ENCODE peak calls at places on chromosomes 5 and 9, in six cellular contexts. Y is fibroblast of lung, H is psoas muscle, C is GM23338, Z is kidney, F is left lung. X is an unnamed sample. For H3K4me1, the result is how much of the 10 kb centered on the place peaks cover.

GRCh38 chr5:107855171-107855570 is 184.4 kb upstream of the EFNA5 start:
- DNase-seq in H (no peak), Z (no peak), C (no peak), F (no peak), Y (no peak), X (no peak)

GRCh38 chr5:168238422-168238821 is 53.0 kb upstream of the WWC1 start:
- DNase-seq in Y (no peak), H (no peak), F (no peak), Z (no peak), C (no peak), X (no peak)

GRCh38 chr9:35673132-35673997 is at the start of gene CA9:
- DNase-seq in H (peak), C (no peak), F (no peak), Y (no peak), Z (peak), X (no peak)

GRCh38 chr9:135036861-135037465 is 50.5 kb upstream of the OLFM1 start:
- DNase-seq in Z (no peak), F (no peak), H (no peak), Y (no peak), C (no peak), X (peak)

GRCh38 chr5:10235350-10235749 is 14.3 kb downstream of the ATPSCKMT start:
- DNase-seq in C (no peak), Y (peak), F (no peak), H (no peak), Z (no peak), X (no peak)

GRCh38 chr9:20473566-20474116 is 148.7 kb downstream of the MLLT3 start:
- DNase-seq in C (no peak), F (no peak), Y (peak), H (no peak), Z (no peak), X (no peak)

GRCh38 chr5:82406200-82406773 is 128.1 kb upstream of the RPS23 start:
- DNase-seq in Z (no peak), Y (peak), F (no peak), H (no peak), C (peak), X (no peak)

GRCh38 chr5:1066676-1067075 is 45.2 kb downstream of the SLC12A7 start:
- DNase-seq in F (no peak), C (no peak), Y (no peak), Z (peak), H (no peak), X (no peak)

GRCh38 chr5:57157191-57157590 is 16.7 kb upstream of the GPBP1 start:
- DNase-seq in Z (no peak), F (no peak), C (no peak), H (no peak), Y (no peak), X (no peak)

GRCh38 chr9:13728917-13729811 is 449.7 kb upstream of the MPDZ start:
- DNase-seq in H (no peak), F (no peak), C (no peak), Z (no peak), Y (peak), X (no peak)

GRCh38 chr5:123776761-123777160 is 264.8 kb downstream of the CSNK1G3 start:
- DNase-seq in C (no peak), H (no peak), Z (no peak), Y (peak), F (no peak), X (no peak)

GRCh38 chr5:68229416-68229815 is 13.9 kb downstream of the PIK3R1 start:
- DNase-seq in C (no peak), F (no peak), Z (no peak), H (no peak), Y (no peak), X (no peak)

GRCh38 chr9:35993976-35994720 is 36.2 kb upstream of the OR2S2 start:
- DNase-seq in F (no peak), H (no peak), Z (no peak), C (no peak), Y (no peak), X (no peak)

GRCh38 chr9:107242073-107243063 is 40.7 kb upstream of the RAD23B start:
- DNase-seq in Y (peak), F (no peak), C (no peak), Z (no peak), H (no peak), X (no peak)

GRCh38 chr9:114004221-114004716 is 73.8 kb downstream of the AMBP start:
- DNase-seq in H (peak), Y (no peak), C (no peak), F (peak), Z (peak), X (peak)

GRCh38 chr9:132231019-132231701 is 69.3 kb downstream of the NTNG2 start:
- DNase-seq in F (no peak), Z (no peak), C (no peak), Y (no peak), H (no peak), X (no peak)

GRCh38 chr9:115022760-115023434 is 92.5 kb upstream of the TNFSF8 start:
- DNase-seq in H (no peak), Y (peak), C (no peak), Z (no peak), F (no peak), X (no peak)

GRCh38 chr9:34588671-34589370 is 703 bp downstream of the CNTFR start:
- DNase-seq in Z (no peak), H (peak), Y (no peak), F (no peak), C (peak), X (no peak)

GRCh38 chr9:19127881-19128719 is 808 bp upstream of the PLIN2 start:
- DNase-seq in Z (peak), C (peak), H (no peak), F (peak), Y (peak), X (peak)

DNA sequence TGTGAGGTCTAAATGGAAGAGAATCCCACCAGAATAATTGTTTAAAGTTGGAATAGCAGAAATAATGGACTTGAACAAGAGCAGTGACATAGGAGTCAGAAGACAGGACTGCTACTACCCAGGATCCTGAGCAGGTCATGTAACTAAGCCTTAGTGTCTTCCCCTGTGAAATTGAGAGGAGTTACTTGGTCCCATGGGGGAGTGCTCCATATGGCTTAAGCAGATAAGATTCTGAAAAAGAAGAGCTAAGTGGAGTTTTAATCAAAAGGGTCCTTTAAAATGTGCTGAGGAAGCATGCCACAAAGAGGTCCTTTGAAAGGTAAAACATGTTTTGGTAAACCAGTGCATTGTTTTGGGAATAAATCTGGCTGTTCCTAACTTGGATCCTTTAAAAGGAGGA is 5.5 kb downstream of the RCL1 start:
- DNase-seq in Z (no peak), Y (no peak), H (no peak), F (no peak), C (peak), X (no peak)
- H3K27ac ChIP-seq in Z (no peak), Y (no peak), H (peak), F (peak), C (peak), X (peak)

GRCh38 chr5:69519285-69519684 is 26.7 kb downstream of the OCLN start:
- DNase-seq in H (no peak), Z (no peak), F (no peak), Y (no peak), C (no peak), X (no peak)
- H3K4me1 ChIP-seq in H (under half), Z (under half), F (under half), Y (under half), C (under half), X (under half)

GRCh38 chr9:16704096-16704488 is 166.4 kb downstream of the BNC2 start:
- DNase-seq in C (no peak), Y (no peak), Z (no peak), F (no peak), H (no peak), X (no peak)
- H3K4me3 ChIP-seq in C (peak), Y (peak), Z (no peak), F (no peak), H (peak), X (peak)

DNA sequence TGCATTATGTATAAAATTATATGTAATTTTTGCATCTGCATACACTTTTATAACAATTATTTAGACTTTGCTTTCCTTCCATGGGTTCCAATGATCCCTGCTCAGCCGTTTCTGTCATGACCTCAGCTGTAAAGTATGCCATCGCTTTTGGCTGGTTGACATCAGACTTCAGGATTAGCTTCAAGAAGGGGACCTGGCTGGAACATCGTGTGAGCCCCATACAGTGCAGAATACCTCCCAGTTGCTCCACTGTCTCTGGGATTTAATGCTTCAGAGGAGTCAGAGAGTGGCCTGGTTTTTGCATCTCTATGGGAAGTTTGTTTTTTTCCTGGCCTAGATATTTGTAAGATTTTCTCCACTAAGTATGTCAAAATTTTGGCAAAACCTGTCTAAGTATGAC is 217.0 kb downstream of the GABBR2 start:
- DNase-seq in H (no peak), C (no peak), Y (peak), Z (no peak), F (no peak), X (no peak)
- H3K27ac ChIP-seq in H (no peak), C (no peak), Y (no peak), Z (no peak), F (no peak), X (no peak)

DNA sequence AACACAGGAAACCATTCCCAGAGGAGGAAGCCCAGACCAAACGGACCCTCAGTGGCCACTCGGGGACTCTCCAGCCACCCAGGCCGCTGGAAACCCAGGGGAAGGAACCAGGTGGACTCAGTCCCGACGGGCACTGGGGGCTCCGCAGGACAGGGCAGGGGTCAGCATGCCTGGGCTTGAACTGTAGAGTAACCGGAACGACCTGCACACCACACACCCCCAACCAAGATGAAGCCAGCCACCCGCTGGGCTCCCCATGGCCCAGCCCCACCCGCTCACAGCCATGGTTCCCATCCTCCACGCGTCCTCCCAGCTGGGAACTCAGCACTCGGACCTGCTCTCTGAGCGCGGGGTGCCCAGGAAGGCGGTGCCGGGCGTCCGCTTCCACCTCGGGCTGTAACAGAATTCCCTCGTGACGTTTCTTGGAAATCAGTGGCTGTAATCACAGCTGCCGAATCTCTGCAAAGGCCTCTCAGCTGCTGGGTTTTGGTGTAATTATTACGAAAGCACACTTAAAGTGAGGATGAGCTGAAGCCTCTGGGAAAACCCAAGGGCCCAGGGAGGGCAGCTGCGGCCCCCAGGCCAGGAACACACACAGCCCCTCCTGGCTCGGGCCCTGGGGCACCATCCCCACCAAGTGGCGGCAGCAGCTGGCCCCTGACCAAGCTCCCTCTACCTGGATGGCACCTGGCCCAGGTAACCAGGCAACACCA is 13.8 kb downstream of the NACC2 start:
- DNase-seq in C (no peak), H (peak), Z (peak), Y (peak), F (no peak), X (no peak)
- H3K4me1 ChIP-seq in C (under half), H (half or more), Z (under half), Y (under half), F (half or more), X (under half)

DNA sequence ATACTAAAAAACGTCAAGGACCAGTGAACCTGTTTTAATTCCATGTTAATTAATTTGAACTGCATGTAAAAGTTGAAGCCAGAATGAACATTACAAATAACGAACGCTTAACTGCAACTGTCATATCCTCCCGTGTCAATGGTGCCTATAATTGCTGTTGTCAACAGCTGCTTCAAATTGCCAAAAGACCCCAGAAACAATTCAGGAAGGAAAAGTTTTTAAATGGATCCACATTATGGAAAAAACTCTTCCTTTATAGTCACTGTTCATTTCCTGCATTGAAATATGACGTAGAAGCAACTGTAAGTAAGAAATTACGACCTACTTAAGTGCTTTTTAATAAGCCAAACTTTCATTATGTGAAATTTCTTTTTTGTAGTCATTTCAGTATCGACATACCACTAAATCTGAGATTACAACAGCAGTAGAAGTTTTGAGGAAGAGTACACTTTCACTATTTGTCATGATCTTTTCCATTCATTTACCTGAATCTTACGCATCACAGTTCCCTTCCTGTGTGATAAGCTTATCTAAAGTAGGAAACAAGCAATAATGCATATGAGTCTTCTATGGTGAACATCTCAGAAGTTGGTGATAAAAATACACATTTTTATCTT is 37.8 kb downstream of the MEF2C start:
- DNase-seq in Z (no peak), F (no peak), C (no peak), Y (no peak), H (no peak), X (no peak)
- H3K4me3 ChIP-seq in Z (no peak), F (no peak), C (no peak), Y (no peak), H (no peak), X (no peak)

DNA sequence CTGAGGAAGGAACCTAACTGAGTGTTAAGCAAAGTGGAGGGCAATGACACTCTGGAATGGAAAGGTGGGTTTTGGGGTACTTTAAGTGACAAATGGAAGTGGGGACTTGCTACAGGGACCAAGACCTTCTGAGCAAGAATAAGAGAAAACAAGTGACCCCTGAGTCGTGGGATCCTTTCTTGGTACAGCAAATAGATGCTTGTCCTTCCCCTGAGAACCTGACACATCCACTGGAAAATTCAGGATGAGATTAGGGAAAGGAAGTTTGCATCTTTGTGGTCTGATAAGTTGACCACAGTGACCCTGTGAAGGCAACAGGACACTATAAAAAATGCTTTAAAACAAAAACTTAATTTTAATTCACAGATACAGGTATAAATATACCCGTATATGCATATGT is 1.8 kb upstream of the IRF1 start:
- DNase-seq in Y (no peak), Z (no peak), H (no peak), F (no peak), C (no peak), X (no peak)
- H3K27ac ChIP-seq in Y (no peak), Z (no peak), H (no peak), F (no peak), C (no peak), X (peak)